ENCODE peak calls at places on chromosomes 5 and 9, in seven cellular contexts. One of them, this sample, is unnamed.

GRCh38 chr9:3527653-3527960 is 1.8 kb upstream of the RFX3 start:
- DNase-seq in coronary artery: no peak
- DNase-seq in adrenal gland: no peak
- DNase-seq in type B pancreatic cell: no peak
- DNase-seq in brain microvascular endothelial cell: no peak
- DNase-seq in astrocyte of the cerebellum: no peak
- DNase-seq in fibroblast of the aortic adventitia: no peak
- DNase-seq in this sample: peak; percentile 12

GRCh38 chr5:99019812-99020697 is 91.2 kb upstream of the CHD1 start:
- DNase-seq in coronary artery: no peak
- DNase-seq in adrenal gland: no peak
- DNase-seq in type B pancreatic cell: no peak
- DNase-seq in brain microvascular endothelial cell: peak; percentile 63
- DNase-seq in astrocyte of the cerebellum: peak; percentile 95
- DNase-seq in fibroblast of the aortic adventitia: peak; percentile 92
- DNase-seq in this sample: peak; percentile 97

GRCh38 chr9:107530682-107531081 is 41.1 kb upstream of the KLF4 start:
- DNase-seq in coronary artery: no peak
- DNase-seq in adrenal gland: no peak
- DNase-seq in type B pancreatic cell: no peak
- DNase-seq in brain microvascular endothelial cell: no peak
- DNase-seq in astrocyte of the cerebellum: no peak
- DNase-seq in fibroblast of the aortic adventitia: no peak
- DNase-seq in this sample: no peak

GRCh38 chr5:72956324-72957140 is 691 bp downstream of the FCHO2 start:
- DNase-seq in coronary artery: peak; percentile 81
- DNase-seq in adrenal gland: peak; percentile 61
- DNase-seq in type B pancreatic cell: peak; percentile 78
- DNase-seq in brain microvascular endothelial cell: peak; percentile 39
- DNase-seq in astrocyte of the cerebellum: peak; percentile 29
- DNase-seq in fibroblast of the aortic adventitia: peak; percentile 60
- DNase-seq in this sample: peak; percentile 49

GRCh38 chr5:33611882-33612281 is 171.1 kb downstream of the TARS1 start:
- DNase-seq in coronary artery: no peak
- DNase-seq in adrenal gland: no peak
- DNase-seq in type B pancreatic cell: no peak
- DNase-seq in brain microvascular endothelial cell: no peak
- DNase-seq in astrocyte of the cerebellum: peak; percentile 46
- DNase-seq in fibroblast of the aortic adventitia: peak; percentile 76
- DNase-seq in this sample: peak; percentile 77

GRCh38 chr5:145979270-145980223 is 43.2 kb downstream of the SH3RF2 start:
- DNase-seq in coronary artery: no peak
- DNase-seq in adrenal gland: no peak
- DNase-seq in type B pancreatic cell: no peak
- DNase-seq in brain microvascular endothelial cell: no peak
- DNase-seq in astrocyte of the cerebellum: no peak
- DNase-seq in fibroblast of the aortic adventitia: peak; percentile 83
- DNase-seq in this sample: no peak

GRCh38 chr5:160434022-160434531 is 12.4 kb downstream of the PTTG1 start:
- DNase-seq in coronary artery: no peak
- DNase-seq in adrenal gland: no peak
- DNase-seq in type B pancreatic cell: peak; percentile 81
- DNase-seq in brain microvascular endothelial cell: no peak
- DNase-seq in astrocyte of the cerebellum: no peak
- DNase-seq in fibroblast of the aortic adventitia: no peak
- DNase-seq in this sample: no peak

GRCh38 chr5:149210968-149211495 is 60.6 kb upstream of the AFAP1L1 start:
- DNase-seq in coronary artery: no peak
- DNase-seq in adrenal gland: no peak
- DNase-seq in type B pancreatic cell: no peak
- DNase-seq in brain microvascular endothelial cell: peak; percentile 33
- DNase-seq in astrocyte of the cerebellum: no peak
- DNase-seq in fibroblast of the aortic adventitia: no peak
- DNase-seq in this sample: no peak

GRCh38 chr5:89269721-89270120 is 386.7 kb upstream of the MEF2C start:
- DNase-seq in coronary artery: no peak
- DNase-seq in adrenal gland: no peak
- DNase-seq in type B pancreatic cell: no peak
- DNase-seq in brain microvascular endothelial cell: no peak
- DNase-seq in astrocyte of the cerebellum: no peak
- DNase-seq in fibroblast of the aortic adventitia: no peak
- DNase-seq in this sample: no peak

GRCh38 chr5:154498597-154499393 is 20.8 kb upstream of the HAND1 start:
- DNase-seq in coronary artery: no peak
- DNase-seq in adrenal gland: no peak
- DNase-seq in type B pancreatic cell: no peak
- DNase-seq in brain microvascular endothelial cell: no peak
- DNase-seq in astrocyte of the cerebellum: no peak
- DNase-seq in fibroblast of the aortic adventitia: no peak
- DNase-seq in this sample: no peak

GRCh38 chr5:1330146-1330846 is 14.6 kb downstream of the CLPTM1L start:
- DNase-seq in coronary artery: no peak
- DNase-seq in adrenal gland: no peak
- DNase-seq in type B pancreatic cell: no peak
- DNase-seq in brain microvascular endothelial cell: no peak
- DNase-seq in astrocyte of the cerebellum: no peak
- DNase-seq in fibroblast of the aortic adventitia: no peak
- DNase-seq in this sample: no peak

GRCh38 chr9:111661150-111661801 is at the start of gene GNG10:
- DNase-seq in coronary artery: peak; percentile 71
- DNase-seq in adrenal gland: peak; percentile 61
- DNase-seq in type B pancreatic cell: peak; percentile 75
- DNase-seq in brain microvascular endothelial cell: peak; percentile 40
- DNase-seq in astrocyte of the cerebellum: no peak
- DNase-seq in fibroblast of the aortic adventitia: peak; percentile 66
- DNase-seq in this sample: peak; percentile 44

GRCh38 chr9:127158995-127159801 is 36.8 kb upstream of the ANGPTL2 start:
- DNase-seq in coronary artery: no peak
- DNase-seq in adrenal gland: peak; percentile 79
- DNase-seq in type B pancreatic cell: peak; percentile 53
- DNase-seq in brain microvascular endothelial cell: peak; percentile 75
- DNase-seq in astrocyte of the cerebellum: peak; percentile 55
- DNase-seq in fibroblast of the aortic adventitia: peak; percentile 73
- DNase-seq in this sample: peak; percentile 94

GRCh38 chr9:91296354-91296753 is 65.4 kb downstream of the AUH start:
- DNase-seq in coronary artery: no peak
- DNase-seq in adrenal gland: no peak
- DNase-seq in type B pancreatic cell: no peak
- DNase-seq in brain microvascular endothelial cell: no peak
- DNase-seq in astrocyte of the cerebellum: no peak
- DNase-seq in fibroblast of the aortic adventitia: no peak
- DNase-seq in this sample: no peak

GRCh38 chr5:150111121-150111520 is 24.8 kb upstream of the CSF1R start:
- DNase-seq in coronary artery: no peak
- DNase-seq in adrenal gland: no peak
- DNase-seq in type B pancreatic cell: no peak
- DNase-seq in brain microvascular endothelial cell: no peak
- DNase-seq in astrocyte of the cerebellum: no peak
- DNase-seq in fibroblast of the aortic adventitia: no peak
- DNase-seq in this sample: peak; percentile 3

GRCh38 chr5:137995077-137995746 is 37.7 kb downstream of the FAM13B start:
- DNase-seq in coronary artery: no peak
- DNase-seq in adrenal gland: no peak
- DNase-seq in type B pancreatic cell: no peak
- DNase-seq in brain microvascular endothelial cell: peak; percentile 43
- DNase-seq in astrocyte of the cerebellum: peak; percentile 63
- DNase-seq in fibroblast of the aortic adventitia: peak; percentile 68
- DNase-seq in this sample: peak; percentile 64

GRCh38 chr5:39015743-39016586 is 58.2 kb downstream of the RICTOR start:
- DNase-seq in coronary artery: no peak
- DNase-seq in adrenal gland: no peak
- DNase-seq in type B pancreatic cell: no peak
- DNase-seq in brain microvascular endothelial cell: peak; percentile 66
- DNase-seq in astrocyte of the cerebellum: no peak
- DNase-seq in fibroblast of the aortic adventitia: peak; percentile 79
- DNase-seq in this sample: peak; percentile 91

GRCh38 chr5:165321912-165322311 is 1816.5 kb downstream of the MAT2B start:
- DNase-seq in coronary artery: no peak
- DNase-seq in adrenal gland: no peak
- DNase-seq in type B pancreatic cell: no peak
- DNase-seq in brain microvascular endothelial cell: no peak
- DNase-seq in astrocyte of the cerebellum: peak; percentile 8
- DNase-seq in fibroblast of the aortic adventitia: peak; percentile 62
- DNase-seq in this sample: peak; percentile 83

GRCh38 chr9:118209343-118209742 is 505.1 kb downstream of the TLR4 start:
- DNase-seq in coronary artery: no peak
- DNase-seq in adrenal gland: no peak
- DNase-seq in type B pancreatic cell: no peak
- DNase-seq in brain microvascular endothelial cell: no peak
- DNase-seq in astrocyte of the cerebellum: no peak
- DNase-seq in fibroblast of the aortic adventitia: no peak
- DNase-seq in this sample: no peak

GRCh38 chr9:121860744-121861143 is 209.3 kb downstream of the DAB2IP start:
- DNase-seq in coronary artery: peak; percentile 75
- DNase-seq in adrenal gland: no peak
- DNase-seq in type B pancreatic cell: no peak
- DNase-seq in brain microvascular endothelial cell: peak; percentile 94
- DNase-seq in astrocyte of the cerebellum: peak; percentile 93
- DNase-seq in fibroblast of the aortic adventitia: peak; percentile 85
- DNase-seq in this sample: peak; percentile 89

GRCh38 chr9:137435980-137436760 is 5.0 kb downstream of the ENTPD8 start:
- DNase-seq in coronary artery: no peak
- DNase-seq in adrenal gland: peak; percentile 81
- DNase-seq in type B pancreatic cell: no peak
- DNase-seq in brain microvascular endothelial cell: peak; percentile 84
- DNase-seq in astrocyte of the cerebellum: peak; percentile 77
- DNase-seq in fibroblast of the aortic adventitia: peak; percentile 73
- DNase-seq in this sample: peak; percentile 85

GRCh38 chr9:129584136-129584535 is 36.8 kb downstream of the C9orf50 start:
- DNase-seq in coronary artery: peak; percentile 83
- DNase-seq in adrenal gland: peak; percentile 74
- DNase-seq in type B pancreatic cell: no peak
- DNase-seq in brain microvascular endothelial cell: peak; percentile 86
- DNase-seq in astrocyte of the cerebellum: peak; percentile 72
- DNase-seq in fibroblast of the aortic adventitia: peak; percentile 90
- DNase-seq in this sample: peak; percentile 85

GRCh38 chr5:17096975-17097695 is 120.3 kb upstream of the BASP1 start:
- DNase-seq in coronary artery: no peak
- DNase-seq in adrenal gland: no peak
- DNase-seq in type B pancreatic cell: no peak
- DNase-seq in brain microvascular endothelial cell: no peak
- DNase-seq in astrocyte of the cerebellum: no peak
- DNase-seq in fibroblast of the aortic adventitia: no peak
- DNase-seq in this sample: no peak

GRCh38 chr9:77944556-77945261 is 86.9 kb downstream of the GNAQ start:
- DNase-seq in coronary artery: no peak
- DNase-seq in adrenal gland: no peak
- DNase-seq in type B pancreatic cell: no peak
- DNase-seq in brain microvascular endothelial cell: no peak
- DNase-seq in astrocyte of the cerebellum: no peak
- DNase-seq in fibroblast of the aortic adventitia: peak; percentile 54
- DNase-seq in this sample: no peak

GRCh38 chr9:77945798-77946197 is 85.8 kb downstream of the GNAQ start:
- DNase-seq in coronary artery: no peak
- DNase-seq in adrenal gland: no peak
- DNase-seq in type B pancreatic cell: no peak
- DNase-seq in brain microvascular endothelial cell: peak; percentile 52
- DNase-seq in astrocyte of the cerebellum: no peak
- DNase-seq in fibroblast of the aortic adventitia: peak; percentile 62
- DNase-seq in this sample: no peak

GRCh38 chr9:77943053-77943452 is 88.6 kb downstream of the GNAQ start:
- DNase-seq in coronary artery: no peak
- DNase-seq in adrenal gland: no peak
- DNase-seq in type B pancreatic cell: no peak
- DNase-seq in brain microvascular endothelial cell: no peak
- DNase-seq in astrocyte of the cerebellum: no peak
- DNase-seq in fibroblast of the aortic adventitia: no peak
- DNase-seq in this sample: peak; percentile 31

GRCh38 chr9:77951369-77951768 is 80.2 kb downstream of the GNAQ start:
- DNase-seq in coronary artery: no peak
- DNase-seq in adrenal gland: no peak
- DNase-seq in type B pancreatic cell: no peak
- DNase-seq in brain microvascular endothelial cell: no peak
- DNase-seq in astrocyte of the cerebellum: no peak
- DNase-seq in fibroblast of the aortic adventitia: no peak
- DNase-seq in this sample: no peak

GRCh38 chr9:77946969-77947368 is 84.6 kb downstream of the GNAQ start:
- DNase-seq in coronary artery: no peak
- DNase-seq in adrenal gland: no peak
- DNase-seq in type B pancreatic cell: no peak
- DNase-seq in brain microvascular endothelial cell: no peak
- DNase-seq in astrocyte of the cerebellum: no peak
- DNase-seq in fibroblast of the aortic adventitia: no peak
- DNase-seq in this sample: no peak
- TF ChIP-seq CTCF in coronary artery: no peak
- TF ChIP-seq CTCF in adrenal gland: no peak
- TF ChIP-seq CTCF in type B pancreatic cell: no peak
- TF ChIP-seq CTCF in brain microvascular endothelial cell: no peak
- TF ChIP-seq CTCF in astrocyte of the cerebellum: no peak
- TF ChIP-seq CTCF in fibroblast of the aortic adventitia: no peak
- TF ChIP-seq CTCF in this sample: no peak

GRCh38 chr9:75002422-75003023 is 25.6 kb downstream of the CARNMT1 start:
- DNase-seq in coronary artery: no peak
- DNase-seq in adrenal gland: no peak
- DNase-seq in type B pancreatic cell: no peak
- DNase-seq in brain microvascular endothelial cell: no peak
- DNase-seq in astrocyte of the cerebellum: no peak
- DNase-seq in fibroblast of the aortic adventitia: no peak
- DNase-seq in this sample: no peak
- TF ChIP-seq CTCF in coronary artery: no peak
- TF ChIP-seq CTCF in adrenal gland: no peak
- TF ChIP-seq CTCF in type B pancreatic cell: peak; percentile 36
- TF ChIP-seq CTCF in brain microvascular endothelial cell: no peak
- TF ChIP-seq CTCF in astrocyte of the cerebellum: no peak
- TF ChIP-seq CTCF in fibroblast of the aortic adventitia: no peak
- TF ChIP-seq CTCF in this sample: no peak

DNA sequence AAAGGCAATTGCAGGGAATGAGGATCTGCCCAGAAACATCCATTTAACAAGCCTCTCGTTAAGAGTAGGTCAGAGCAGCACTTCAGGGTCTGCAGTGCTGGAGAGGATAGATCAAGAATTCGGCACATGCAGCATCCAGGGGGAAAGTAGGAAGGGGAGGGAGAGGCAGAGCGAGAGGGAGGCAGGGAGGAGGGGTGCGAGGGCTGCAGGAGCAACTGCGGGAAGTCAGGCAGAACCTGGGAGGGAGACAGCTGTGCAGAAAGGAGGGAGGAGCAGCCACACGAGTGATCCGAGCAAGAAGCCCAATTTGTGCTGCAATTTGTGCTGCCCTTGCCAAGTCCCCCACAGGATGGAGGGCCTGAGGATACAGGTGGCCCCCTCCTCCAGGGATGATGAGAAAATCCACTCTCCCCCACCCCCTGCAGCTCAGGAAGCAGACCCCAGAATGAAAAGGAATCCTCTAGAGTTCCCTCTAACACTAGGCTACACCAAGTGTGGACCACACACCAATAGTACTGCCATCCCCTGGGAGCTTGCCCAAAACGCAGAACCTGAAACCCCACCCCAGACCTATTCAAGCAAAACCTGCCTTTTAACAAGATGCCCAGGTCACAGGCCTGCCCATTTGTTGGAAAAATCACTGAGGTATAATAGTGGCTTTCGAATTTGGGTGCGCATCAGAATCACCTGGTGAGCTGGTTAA is 62.1 kb downstream of the EPB41L4B start:
- DNase-seq in coronary artery: no peak
- DNase-seq in adrenal gland: no peak
- DNase-seq in type B pancreatic cell: peak; percentile 64
- DNase-seq in brain microvascular endothelial cell: no peak
- DNase-seq in astrocyte of the cerebellum: no peak
- DNase-seq in fibroblast of the aortic adventitia: no peak
- DNase-seq in this sample: no peak
- TF ChIP-seq CTCF in coronary artery: no peak
- TF ChIP-seq CTCF in adrenal gland: no peak
- TF ChIP-seq CTCF in type B pancreatic cell: no peak
- TF ChIP-seq CTCF in brain microvascular endothelial cell: no peak
- TF ChIP-seq CTCF in astrocyte of the cerebellum: no peak
- TF ChIP-seq CTCF in fibroblast of the aortic adventitia: no peak
- TF ChIP-seq CTCF in this sample: no peak

GRCh38 chr5:19709403-19709802 is 278.6 kb downstream of the CDH18 start:
- DNase-seq in coronary artery: no peak
- DNase-seq in adrenal gland: no peak
- DNase-seq in type B pancreatic cell: no peak
- DNase-seq in brain microvascular endothelial cell: no peak
- DNase-seq in astrocyte of the cerebellum: no peak
- DNase-seq in fibroblast of the aortic adventitia: no peak
- DNase-seq in this sample: no peak
- TF ChIP-seq CTCF in coronary artery: no peak
- TF ChIP-seq CTCF in adrenal gland: no peak
- TF ChIP-seq CTCF in type B pancreatic cell: no peak
- TF ChIP-seq CTCF in brain microvascular endothelial cell: no peak
- TF ChIP-seq CTCF in astrocyte of the cerebellum: no peak
- TF ChIP-seq CTCF in fibroblast of the aortic adventitia: no peak
- TF ChIP-seq CTCF in this sample: no peak

This sample was measured in fibroblast of mammary gland.